ENCODE peak calls at places on chromosomes 7 and 10, in seven cellular contexts. C is ovary, P is AG04449, H is psoas muscle, L is heart left ventricle, D is fibroblast of lung, Y is stomach. X is an unnamed sample.

GRCh38 chr10:102602272-102603045 is 41.8 kb upstream of the TRIM8 start:
- DNase-seq in C (peak; percentile 79), P (no peak), H (peak; percentile 65), L (no peak), D (no peak), Y (no peak), X (peak; percentile 50)

GRCh38 chr7:114921636-114922150 is at the start of gene MDFIC:
- DNase-seq in C (no peak), P (no peak), H (peak; percentile 21), L (peak; percentile 27), D (no peak), Y (no peak), X (no peak)

GRCh38 chr7:13981070-13981469 is 8.4 kb downstream of the ETV1 start:
- DNase-seq in C (no peak), P (peak; percentile 80), H (no peak), L (peak; percentile 43), D (peak; percentile 99), Y (peak; percentile 43), X (no peak)

GRCh38 chr10:87694011-87694794 is 34.5 kb downstream of the PAPSS2 start:
- DNase-seq in C (no peak), P (no peak), H (no peak), L (no peak), D (peak; percentile 25), Y (no peak), X (no peak)

GRCh38 chr7:11706666-11707605 is 125.1 kb downstream of the THSD7A start:
- DNase-seq in C (no peak), P (no peak), H (no peak), L (no peak), D (peak; percentile 39), Y (peak; percentile 28), X (no peak)

GRCh38 chr7:133846203-133846945 is 280.8 kb upstream of the LRGUK start:
- DNase-seq in C (no peak), P (no peak), H (no peak), L (no peak), D (no peak), Y (no peak), X (no peak)

GRCh38 chr7:102993532-102994029 is 80.8 kb downstream of the LRRC17 start:
- DNase-seq in C (peak; percentile 69), P (peak; percentile 14), H (no peak), L (no peak), D (peak; percentile 91), Y (no peak), X (no peak)

GRCh38 chr7:47757946-47758371 is 176.0 kb upstream of the TNS3 start:
- DNase-seq in C (peak; percentile 77), P (peak; percentile 70), H (peak; percentile 72), L (peak; percentile 59), D (peak; percentile 92), Y (peak; percentile 41), X (peak; percentile 63)

GRCh38 chr10:79274279-79275104 is 72.8 kb upstream of the PPIF start:
- DNase-seq in C (peak; percentile 45), P (no peak), H (peak; percentile 90), L (peak; percentile 93), D (peak; percentile 72), Y (peak; percentile 52), X (peak; percentile 89)

GRCh38 chr10:52443419-52444388 is 129.6 kb downstream of the DKK1 start:
- DNase-seq in C (no peak), P (peak; percentile 65), H (no peak), L (no peak), D (peak; percentile 93), Y (no peak), X (no peak)

GRCh38 chr7:13822678-13823077 is 166.8 kb downstream of the ETV1 start:
- DNase-seq in C (no peak), P (no peak), H (no peak), L (no peak), D (peak; percentile 65), Y (no peak), X (no peak)

GRCh38 chr7:129855234-129855673 is 97.5 kb downstream of the UBE2H start:
- DNase-seq in C (no peak), P (peak; percentile 97), H (no peak), L (no peak), D (peak; percentile 97), Y (no peak), X (no peak)

GRCh38 chr7:155342313-155342712 is 44.6 kb downstream of the INSIG1 start:
- DNase-seq in C (no peak), P (no peak), H (no peak), L (no peak), D (no peak), Y (no peak), X (no peak)

GRCh38 chr10:18044976-18045720 is 93.4 kb downstream of the SLC39A12 start:
- DNase-seq in C (no peak), P (peak; percentile 45), H (no peak), L (no peak), D (peak; percentile 90), Y (no peak), X (no peak)

GRCh38 chr10:46014683-46015405 is 15.6 kb downstream of the NCOA4 start:
- DNase-seq in C (no peak), P (no peak), H (no peak), L (no peak), D (peak; percentile 51), Y (no peak), X (no peak)

GRCh38 chr10:116646502-116646901 is 25.7 kb downstream of the PNLIPRP2 start:
- DNase-seq in C (no peak), P (no peak), H (no peak), L (no peak), D (no peak), Y (no peak), X (no peak)

GRCh38 chr7:1533569-1534329 is 3.2 kb downstream of the MAFK start:
- DNase-seq in C (peak; percentile 53), P (peak; percentile 65), H (peak; percentile 82), L (peak; percentile 77), D (peak; percentile 92), Y (peak; percentile 67), X (peak; percentile 54)

GRCh38 chr10:95976295-95977229 is 66.8 kb upstream of the CCNJ start:
- DNase-seq in C (no peak), P (no peak), H (no peak), L (no peak), D (no peak), Y (no peak), X (no peak)

GRCh38 chr7:31134246-31135188 is 82.4 kb downstream of the ADCYAP1R1 start:
- DNase-seq in C (peak; percentile 75), P (no peak), H (peak; percentile 53), L (peak; percentile 74), D (peak; percentile 43), Y (peak; percentile 74), X (peak; percentile 51)

GRCh38 chr7:7103343-7104313 is 78.7 kb upstream of the C1GALT1 start:
- DNase-seq in C (no peak), P (peak; percentile 28), H (no peak), L (no peak), D (peak; percentile 64), Y (no peak), X (no peak)
- H3K4me3 ChIP-seq in C (no peak overlapping the region), P (no peak overlapping the region), H (no peak overlapping the region), L (no peak overlapping the region), D (no peak overlapping the region), Y (peak overlapping the region; percentile 7), X (peak overlapping the region; percentile 30)

GRCh38 chr10:118610577-118610976 is 15.1 kb upstream of the PRLHR start:
- DNase-seq in C (no peak), P (no peak), H (no peak), L (no peak), D (no peak), Y (no peak), X (no peak)
- H3K4me3 ChIP-seq in C (no peak overlapping the region), P (no peak overlapping the region), H (no peak overlapping the region), L (no peak overlapping the region), D (no peak overlapping the region), Y (no peak overlapping the region), X (no peak overlapping the region)

GRCh38 chr10:118046491-118047362 is at the start of gene RAB11FIP2:
- DNase-seq in C (peak; percentile 97), P (peak; percentile 36), H (peak; percentile 96), L (peak; percentile 98), D (peak; percentile 87), Y (peak; percentile 97), X (peak; percentile 98)

GRCh38 chr10:118047363-118047719 is 600 bp upstream of the RAB11FIP2 start:
- DNase-seq in C (no peak), P (no peak), H (peak; percentile 10), L (peak; percentile 27), D (no peak), Y (no peak), X (peak; percentile 15)

GRCh38 chr10:118045842-118046490 is 775 bp downstream of the RAB11FIP2 start:
- DNase-seq in C (peak; percentile 57), P (no peak), H (no peak), L (peak; percentile 44), D (peak; percentile 41), Y (peak; percentile 33), X (no peak)

GRCh38 chr10:118042827-118043242 is 3.9 kb downstream of the RAB11FIP2 start:
- DNase-seq in C (no peak), P (no peak), H (no peak), L (no peak), D (peak; percentile 15), Y (no peak), X (no peak)

DNA sequence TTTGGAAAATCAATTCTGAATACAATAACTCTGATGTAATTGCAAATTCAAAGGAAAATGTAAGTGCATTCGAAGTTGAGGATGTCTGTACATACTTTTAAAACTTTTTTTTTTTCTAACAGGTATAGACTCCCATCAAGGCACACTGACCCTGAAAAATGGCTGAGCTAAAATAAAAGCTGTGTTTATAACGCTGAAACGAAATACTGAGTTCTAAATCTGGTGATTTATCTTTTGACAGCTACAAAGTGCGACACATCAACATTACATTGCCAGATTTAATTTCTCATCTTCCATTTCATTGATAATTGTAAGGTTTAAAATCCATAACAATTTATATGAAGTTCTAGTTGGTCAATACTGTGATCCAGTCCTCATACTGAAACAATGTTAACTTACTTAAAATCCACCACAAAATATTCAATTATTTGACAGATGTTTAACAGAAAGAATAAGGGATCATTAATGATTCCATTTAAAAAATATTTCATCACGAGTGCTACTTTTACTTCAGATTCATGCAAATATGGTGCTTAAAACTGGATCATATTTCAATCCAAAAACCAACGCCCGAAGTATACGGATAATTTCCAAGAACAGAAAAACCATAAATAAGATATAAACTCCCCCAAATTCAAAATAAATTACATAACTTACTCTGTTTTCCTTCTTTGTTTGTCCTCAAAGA is 1.4 kb downstream of the RAB11FIP2 start:
- DNase-seq in C (no peak), P (no peak), H (no peak), L (no peak), D (no peak), Y (no peak), X (no peak)
- H3K4me3 ChIP-seq in C (peak overlapping the region; percentile 97), P (peak overlapping the region; percentile 67), H (peak overlapping the region; percentile 86), L (peak overlapping the region; percentile 92), D (peak overlapping the region; percentile 80), Y (peak overlapping the region; percentile 88), X (peak overlapping the region; percentile 91)

DNA sequence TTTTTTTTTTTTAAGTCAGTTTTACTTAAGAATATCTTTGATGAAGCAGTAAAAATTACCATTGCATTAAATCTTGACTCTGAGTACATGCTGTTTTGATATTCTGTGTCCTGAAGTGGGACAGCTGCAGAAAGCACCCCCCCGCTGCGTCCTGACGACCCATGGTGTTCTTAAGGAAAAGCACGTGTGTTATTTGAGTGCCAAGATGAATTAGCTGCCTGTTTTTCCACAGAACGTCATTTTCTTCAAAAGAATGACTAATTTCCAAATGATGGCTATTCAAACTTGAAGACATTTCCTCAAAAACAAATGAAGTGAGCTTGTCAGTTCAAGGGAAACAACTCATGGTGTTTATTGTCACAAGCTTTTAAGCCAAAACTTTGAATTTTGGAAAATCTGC is 45.9 kb downstream of the CREM start:
- DNase-seq in C (no peak), P (no peak), H (peak; percentile 32), L (no peak), D (peak; percentile 57), Y (no peak), X (peak; percentile 36)
- H3K4me3 ChIP-seq in C (no peak overlapping the region), P (no peak overlapping the region), H (no peak overlapping the region), L (no peak overlapping the region), D (no peak overlapping the region), Y (no peak overlapping the region), X (no peak overlapping the region)

X was measured in left ventricle myocardium inferior.